ENCODE peak calls at places on chromosome 7, in six cellular contexts. P is activated T-cell treated with anti-CD3 and anti-CD28 coated beads, Interleukin-2, amount 50 U/mL, for 72 hours; E is DMS153; I is NCI-H460; M is NCI-H1092; H is iris pigment epithelial cell. Y is an unnamed sample.

GRCh38 chr7:69395072-69395714 is 203.1 kb upstream of the AUTS2 start:
- DNase-seq in I (no peak), P (no peak), M (no peak), E (no peak), H (peak), Y (no peak)

GRCh38 chr7:142897691-142898090 is 12.1 kb upstream of the TRPV6 start:
- DNase-seq in E (no peak), M (no peak), P (no peak), I (no peak), H (no peak), Y (no peak)

GRCh38 chr7:128919881-128920789 is 9.6 kb upstream of the KCP start:
- DNase-seq in P (no peak), M (no peak), H (no peak), E (no peak), I (no peak), Y (no peak)

GRCh38 chr7:66735154-66735553 is 5.4 kb upstream of the RABGEF1 start:
- DNase-seq in M (no peak), E (no peak), P (no peak), H (no peak), I (no peak), Y (no peak)

GRCh38 chr7:5603193-5604140 is 178.0 kb downstream of the RNF216 start:
- DNase-seq in P (no peak), H (no peak), M (no peak), I (no peak), E (no peak), Y (no peak)

GRCh38 chr7:122528879-122529481 is 169.9 kb downstream of the RNF133 start:
- DNase-seq in E (no peak), M (peak), H (peak), P (no peak), I (peak), Y (peak)

GRCh38 chr7:150405584-150406310 is 26.6 kb downstream of the ZNF775 start:
- DNase-seq in E (no peak), H (peak), P (peak), M (no peak), I (no peak), Y (no peak)

GRCh38 chr7:159065151-159065550 is 79.5 kb downstream of the VIPR2 start:
- DNase-seq in E (no peak), P (no peak), H (no peak), M (no peak), I (no peak), Y (no peak)

GRCh38 chr7:140512317-140513000 is 33.2 kb upstream of the MKRN1 start:
- DNase-seq in I (no peak), H (peak), P (no peak), M (peak), E (peak), Y (peak)

GRCh38 chr7:117132385-117133120 is 179.3 kb downstream of the ST7 start:
- DNase-seq in M (no peak), I (no peak), E (no peak), P (no peak), H (peak), Y (no peak)

GRCh38 chr7:94067047-94067446 is 62.9 kb upstream of the BET1 start:
- DNase-seq in M (no peak), H (no peak), P (no peak), I (no peak), E (no peak), Y (no peak)

GRCh38 chr7:127064-127598 is 65.2 kb upstream of the FAM20C start:
- DNase-seq in P (no peak), M (no peak), E (no peak), I (no peak), H (no peak), Y (no peak)

GRCh38 chr7:81957517-81957916 is 187.7 kb upstream of the HGF start:
- DNase-seq in M (no peak), I (no peak), H (no peak), E (no peak), P (no peak), Y (no peak)

GRCh38 chr7:128882134-128882533 is 19.5 kb downstream of the ATP6V1F start:
- DNase-seq in H (no peak), E (no peak), I (no peak), M (no peak), P (no peak), Y (no peak)

GRCh38 chr7:1963575-1963974 is 269.2 kb downstream of the MAD1L1 start:
- DNase-seq in H (no peak), M (no peak), I (no peak), E (no peak), P (no peak), Y (no peak)

GRCh38 chr7:50940621-50941020 is 157.9 kb upstream of the GRB10 start:
- DNase-seq in P (no peak), E (no peak), M (no peak), H (peak), I (no peak), Y (no peak)

GRCh38 chr7:101650579-101651081 is 21.5 kb upstream of the MYL10 start:
- DNase-seq in I (no peak), H (no peak), E (no peak), P (no peak), M (no peak), Y (no peak)

GRCh38 chr7:51029586-51030230 is 247.0 kb upstream of the GRB10 start:
- DNase-seq in P (no peak), I (no peak), H (peak), M (no peak), E (no peak), Y (no peak)

Y was measured in NCI-H2171.